ENCODE peak calls at places on chromosomes 2 and 18, in eight cellular contexts. B is neuronal stem cell, Z is SK-N-SH, O is mesenchymal stem cell, T is Karpas-422, R is GM23248, Q is HCT116, F is fibroblast of lung. C is an unnamed sample.

GRCh38 chr2:231611273-231612198 is 18.9 kb downstream of the TEX44 start:
- DNase-seq in T (peak), Q (peak), O (peak), F (peak), R (peak), B (no peak), Z (no peak), C (peak)

GRCh38 chr2:44969936-44970335 is 28.4 kb downstream of the SIX3 start:
- DNase-seq in R (no peak), T (no peak), Q (no peak), O (no peak), B (no peak), F (no peak), Z (no peak), C (no peak)

GRCh38 chr2:225824748-225825449 is 425.4 kb downstream of the NYAP2 start:
- DNase-seq in B (no peak), Q (no peak), T (no peak), F (no peak), R (no peak), Z (no peak), O (no peak), C (peak)

GRCh38 chr18:32018331-32019250 is at the start of gene RNF125:
- DNase-seq in O (peak), R (peak), Q (peak), Z (peak), B (peak), F (peak), T (no peak), C (peak)

GRCh38 chr2:39142012-39142346 is 21.1 kb upstream of the SOS1 start:
- DNase-seq in B (no peak), Z (no peak), R (no peak), O (no peak), F (no peak), T (no peak), Q (no peak), C (no peak)

GRCh38 chr2:197354169-197354558 is 43.6 kb upstream of the ANKRD44 start:
- DNase-seq in T (no peak), O (no peak), R (no peak), Z (no peak), B (no peak), F (no peak), Q (no peak), C (no peak)

GRCh38 chr2:56681659-56682396 is 498.0 kb downstream of the CCDC85A start:
- DNase-seq in F (peak), O (peak), B (no peak), R (peak), Z (no peak), T (no peak), Q (no peak), C (no peak)

GRCh38 chr2:8729939-8730338 is 48.1 kb downstream of the ID2 start:
- DNase-seq in T (no peak), F (peak), Z (no peak), O (no peak), B (no peak), Q (no peak), R (no peak), C (no peak)

GRCh38 chr2:176140520-176141317 is 10.6 kb upstream of the HOXD4 start:
- DNase-seq in O (peak), F (peak), Z (peak), B (peak), R (peak), Q (peak), T (peak), C (peak)

GRCh38 chr18:62643181-62643580 is 72.2 kb upstream of the PHLPP1 start:
- DNase-seq in Z (no peak), B (no peak), T (no peak), R (no peak), F (no peak), O (no peak), Q (no peak), C (no peak)

GRCh38 chr2:63050916-63051794 is 525 bp downstream of the OTX1 start:
- DNase-seq in O (peak), T (no peak), Q (no peak), B (peak), F (no peak), Z (peak), R (peak), C (peak)

GRCh38 chr2:8872821-8873432 is 35.5 kb upstream of the KIDINS220 start:
- DNase-seq in O (peak), Z (peak), Q (peak), F (peak), R (peak), T (peak), B (peak), C (no peak)

GRCh38 chr2:197915548-197916265 is 111.3 kb downstream of the PLCL1 start:
- DNase-seq in Z (no peak), O (peak), R (peak), Q (no peak), B (no peak), F (peak), T (no peak), C (no peak)

GRCh38 chr2:109369671-109370191 is 240.7 kb downstream of the SH3RF3 start:
- DNase-seq in T (no peak), R (no peak), Q (no peak), B (no peak), F (no peak), Z (no peak), O (no peak), C (peak)
- H3K9ac ChIP-seq in T (no peak), R (no peak), Q (no peak), B (no peak), F (no peak), Z (no peak), O (no peak), C (no peak)

DNA sequence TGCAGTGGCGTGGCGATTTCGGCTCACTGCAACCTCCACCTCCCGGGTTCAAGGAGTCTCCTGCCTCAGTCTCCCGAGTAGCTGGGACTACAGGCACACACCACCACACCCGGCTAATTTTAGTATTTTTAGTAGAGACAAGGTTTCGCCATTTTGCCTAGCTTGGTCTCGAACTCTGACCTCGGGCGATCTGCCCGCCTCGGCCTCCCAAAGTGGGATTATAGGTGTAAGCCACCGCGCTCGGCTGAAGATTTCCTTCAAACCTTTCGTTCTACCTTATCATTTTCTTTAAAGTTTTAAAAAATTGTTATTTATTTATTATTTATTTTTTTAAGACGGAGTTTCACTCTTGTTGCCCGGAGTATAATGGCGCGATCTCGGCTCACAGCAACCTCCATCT is 979 bp upstream of the WDR43 start:
- DNase-seq in Z (no peak), T (no peak), B (no peak), Q (no peak), R (no peak), F (no peak), O (no peak), C (no peak)
- H3K4me3 ChIP-seq in Z (no peak), T (no peak), B (no peak), Q (peak), R (no peak), F (no peak), O (no peak), C (no peak)

GRCh38 chr2:46200100-46200690 is 97.0 kb upstream of the EPAS1 start:
- DNase-seq in O (no peak), F (peak), Q (no peak), B (no peak), Z (no peak), R (no peak), T (no peak), C (no peak)
- H3K27ac ChIP-seq in O (no peak), F (no peak), Q (no peak), B (no peak), Z (no peak), R (no peak), T (no peak), C (no peak)

GRCh38 chr2:214203199-214203598 is 207.7 kb upstream of the VWC2L start:
- DNase-seq in F (peak), Z (no peak), R (peak), T (no peak), B (no peak), Q (no peak), O (no peak), C (no peak)
- H3K9ac ChIP-seq in F (no peak), Z (no peak), R (no peak), T (no peak), B (no peak), Q (no peak), O (no peak), C (no peak)